ENCODE peak calls at places on chromosomes 3 and 15, in eight cellular contexts. One of them, this sample, is unnamed.

GRCh38 chr3:148748323-148748722 is 50.6 kb downstream of the AGTR1 start:
- DNase-seq in CD4-positive, alpha-beta memory T cell: no peak
- DNase-seq in NCI-H1105: no peak
- DNase-seq in stimulated activated CD4-positive, alpha-beta T cell treated with anti-CD3 and anti-CD28 coated beads, Interleukin-12 subunit alpha, Interleukin-12 subunit beta, amount 100 ng/mL, for 4 hours: no peak
- DNase-seq in substantia nigra: no peak
- DNase-seq in T-helper 2 cell: no peak
- DNase-seq in T-helper 1 cell: no peak
- DNase-seq in RPMI8226: no peak
- DNase-seq in this sample: peak; percentile 92

GRCh38 chr3:136750922-136751258 is 1.3 kb downstream of the STAG1 start:
- DNase-seq in CD4-positive, alpha-beta memory T cell: no peak
- DNase-seq in NCI-H1105: no peak
- DNase-seq in stimulated activated CD4-positive, alpha-beta T cell treated with anti-CD3 and anti-CD28 coated beads, Interleukin-12 subunit alpha, Interleukin-12 subunit beta, amount 100 ng/mL, for 4 hours: no peak
- DNase-seq in substantia nigra: no peak
- DNase-seq in T-helper 2 cell: no peak
- DNase-seq in T-helper 1 cell: no peak
- DNase-seq in RPMI8226: no peak
- DNase-seq in this sample: no peak

GRCh38 chr15:91356083-91356482 is 256.0 kb downstream of the SV2B start:
- DNase-seq in CD4-positive, alpha-beta memory T cell: no peak
- DNase-seq in NCI-H1105: no peak
- DNase-seq in stimulated activated CD4-positive, alpha-beta T cell treated with anti-CD3 and anti-CD28 coated beads, Interleukin-12 subunit alpha, Interleukin-12 subunit beta, amount 100 ng/mL, for 4 hours: no peak
- DNase-seq in substantia nigra: no peak
- DNase-seq in T-helper 2 cell: no peak
- DNase-seq in T-helper 1 cell: no peak
- DNase-seq in RPMI8226: no peak
- DNase-seq in this sample: no peak

GRCh38 chr3:132783152-132783551 is 60.9 kb upstream of the NPHP3 start:
- DNase-seq in CD4-positive, alpha-beta memory T cell: no peak
- DNase-seq in NCI-H1105: no peak
- DNase-seq in stimulated activated CD4-positive, alpha-beta T cell treated with anti-CD3 and anti-CD28 coated beads, Interleukin-12 subunit alpha, Interleukin-12 subunit beta, amount 100 ng/mL, for 4 hours: no peak
- DNase-seq in substantia nigra: no peak
- DNase-seq in T-helper 2 cell: no peak
- DNase-seq in T-helper 1 cell: no peak
- DNase-seq in RPMI8226: no peak
- DNase-seq in this sample: no peak

GRCh38 chr15:99106417-99107220 is 1.7 kb downstream of the SYNM start:
- DNase-seq in CD4-positive, alpha-beta memory T cell: peak; percentile 43
- DNase-seq in NCI-H1105: no peak
- DNase-seq in stimulated activated CD4-positive, alpha-beta T cell treated with anti-CD3 and anti-CD28 coated beads, Interleukin-12 subunit alpha, Interleukin-12 subunit beta, amount 100 ng/mL, for 4 hours: no peak
- DNase-seq in substantia nigra: no peak
- DNase-seq in T-helper 2 cell: no peak
- DNase-seq in T-helper 1 cell: peak; percentile 54
- DNase-seq in RPMI8226: peak; percentile 62
- DNase-seq in this sample: no peak

GRCh38 chr3:147244397-147244796 is 161.9 kb downstream of the ZIC4 start:
- DNase-seq in CD4-positive, alpha-beta memory T cell: no peak
- DNase-seq in NCI-H1105: no peak
- DNase-seq in stimulated activated CD4-positive, alpha-beta T cell treated with anti-CD3 and anti-CD28 coated beads, Interleukin-12 subunit alpha, Interleukin-12 subunit beta, amount 100 ng/mL, for 4 hours: no peak
- DNase-seq in substantia nigra: no peak
- DNase-seq in T-helper 2 cell: no peak
- DNase-seq in T-helper 1 cell: no peak
- DNase-seq in RPMI8226: no peak
- DNase-seq in this sample: no peak

GRCh38 chr15:66564136-66565041 is 1.4 kb downstream of the LCTL start:
- DNase-seq in CD4-positive, alpha-beta memory T cell: no peak
- DNase-seq in NCI-H1105: no peak
- DNase-seq in stimulated activated CD4-positive, alpha-beta T cell treated with anti-CD3 and anti-CD28 coated beads, Interleukin-12 subunit alpha, Interleukin-12 subunit beta, amount 100 ng/mL, for 4 hours: no peak
- DNase-seq in substantia nigra: no peak
- DNase-seq in T-helper 2 cell: no peak
- DNase-seq in T-helper 1 cell: no peak
- DNase-seq in RPMI8226: no peak
- DNase-seq in this sample: no peak

GRCh38 chr3:195872800-195873199 is 35.6 kb downstream of the TNK2 start:
- DNase-seq in CD4-positive, alpha-beta memory T cell: no peak
- DNase-seq in NCI-H1105: no peak
- DNase-seq in stimulated activated CD4-positive, alpha-beta T cell treated with anti-CD3 and anti-CD28 coated beads, Interleukin-12 subunit alpha, Interleukin-12 subunit beta, amount 100 ng/mL, for 4 hours: no peak
- DNase-seq in substantia nigra: no peak
- DNase-seq in T-helper 2 cell: no peak
- DNase-seq in T-helper 1 cell: no peak
- DNase-seq in RPMI8226: no peak
- DNase-seq in this sample: no peak

GRCh38 chr3:133413166-133414020 is 13.5 kb downstream of the BFSP2 start:
- DNase-seq in CD4-positive, alpha-beta memory T cell: no peak
- DNase-seq in NCI-H1105: no peak
- DNase-seq in stimulated activated CD4-positive, alpha-beta T cell treated with anti-CD3 and anti-CD28 coated beads, Interleukin-12 subunit alpha, Interleukin-12 subunit beta, amount 100 ng/mL, for 4 hours: no peak
- DNase-seq in substantia nigra: no peak
- DNase-seq in T-helper 2 cell: no peak
- DNase-seq in T-helper 1 cell: peak; percentile 7
- DNase-seq in RPMI8226: peak; percentile 45
- DNase-seq in this sample: peak; percentile 78

GRCh38 chr3:132284756-132285619 is 32.2 kb upstream of the ACP3 start:
- DNase-seq in CD4-positive, alpha-beta memory T cell: no peak
- DNase-seq in NCI-H1105: no peak
- DNase-seq in stimulated activated CD4-positive, alpha-beta T cell treated with anti-CD3 and anti-CD28 coated beads, Interleukin-12 subunit alpha, Interleukin-12 subunit beta, amount 100 ng/mL, for 4 hours: no peak
- DNase-seq in substantia nigra: no peak
- DNase-seq in T-helper 2 cell: no peak
- DNase-seq in T-helper 1 cell: no peak
- DNase-seq in RPMI8226: no peak
- DNase-seq in this sample: no peak

GRCh38 chr3:123813876-123814275 is 70.3 kb downstream of the MYLK start:
- DNase-seq in CD4-positive, alpha-beta memory T cell: no peak
- DNase-seq in NCI-H1105: no peak
- DNase-seq in stimulated activated CD4-positive, alpha-beta T cell treated with anti-CD3 and anti-CD28 coated beads, Interleukin-12 subunit alpha, Interleukin-12 subunit beta, amount 100 ng/mL, for 4 hours: no peak
- DNase-seq in substantia nigra: no peak
- DNase-seq in T-helper 2 cell: no peak
- DNase-seq in T-helper 1 cell: no peak
- DNase-seq in RPMI8226: no peak
- DNase-seq in this sample: peak; percentile 72

GRCh38 chr15:75455424-75455981 is 4.0 kb upstream of the SIN3A start:
- DNase-seq in CD4-positive, alpha-beta memory T cell: peak; percentile 85
- DNase-seq in NCI-H1105: peak; percentile 46
- DNase-seq in stimulated activated CD4-positive, alpha-beta T cell treated with anti-CD3 and anti-CD28 coated beads, Interleukin-12 subunit alpha, Interleukin-12 subunit beta, amount 100 ng/mL, for 4 hours: peak; percentile 87
- DNase-seq in substantia nigra: peak; percentile 54
- DNase-seq in T-helper 2 cell: peak; percentile 84
- DNase-seq in T-helper 1 cell: peak; percentile 87
- DNase-seq in RPMI8226: peak; percentile 97
- DNase-seq in this sample: peak; percentile 90

GRCh38 chr3:186287723-186288122 is 74.3 kb downstream of the DGKG start:
- DNase-seq in CD4-positive, alpha-beta memory T cell: no peak
- DNase-seq in NCI-H1105: no peak
- DNase-seq in stimulated activated CD4-positive, alpha-beta T cell treated with anti-CD3 and anti-CD28 coated beads, Interleukin-12 subunit alpha, Interleukin-12 subunit beta, amount 100 ng/mL, for 4 hours: no peak
- DNase-seq in substantia nigra: no peak
- DNase-seq in T-helper 2 cell: no peak
- DNase-seq in T-helper 1 cell: no peak
- DNase-seq in RPMI8226: no peak
- DNase-seq in this sample: no peak

GRCh38 chr15:41772720-41773331 is 1.5 kb upstream of the MAPKBP1 start:
- DNase-seq in CD4-positive, alpha-beta memory T cell: peak; percentile 74
- DNase-seq in NCI-H1105: peak; percentile 7
- DNase-seq in stimulated activated CD4-positive, alpha-beta T cell treated with anti-CD3 and anti-CD28 coated beads, Interleukin-12 subunit alpha, Interleukin-12 subunit beta, amount 100 ng/mL, for 4 hours: peak; percentile 23
- DNase-seq in substantia nigra: no peak
- DNase-seq in T-helper 2 cell: peak; percentile 48
- DNase-seq in T-helper 1 cell: peak; percentile 75
- DNase-seq in RPMI8226: peak; percentile 60
- DNase-seq in this sample: peak; percentile 83

GRCh38 chr3:46659285-46659684 is 34.2 kb downstream of the ALS2CL start:
- DNase-seq in CD4-positive, alpha-beta memory T cell: no peak
- DNase-seq in NCI-H1105: no peak
- DNase-seq in stimulated activated CD4-positive, alpha-beta T cell treated with anti-CD3 and anti-CD28 coated beads, Interleukin-12 subunit alpha, Interleukin-12 subunit beta, amount 100 ng/mL, for 4 hours: no peak
- DNase-seq in substantia nigra: no peak
- DNase-seq in T-helper 2 cell: no peak
- DNase-seq in T-helper 1 cell: no peak
- DNase-seq in RPMI8226: no peak
- DNase-seq in this sample: no peak

GRCh38 chr15:63093486-63094205 is 28.0 kb upstream of the LACTB start:
- DNase-seq in CD4-positive, alpha-beta memory T cell: peak; percentile 57
- DNase-seq in NCI-H1105: peak; percentile 77
- DNase-seq in stimulated activated CD4-positive, alpha-beta T cell treated with anti-CD3 and anti-CD28 coated beads, Interleukin-12 subunit alpha, Interleukin-12 subunit beta, amount 100 ng/mL, for 4 hours: peak; percentile 66
- DNase-seq in substantia nigra: peak; percentile 30
- DNase-seq in T-helper 2 cell: peak; percentile 43
- DNase-seq in T-helper 1 cell: peak; percentile 68
- DNase-seq in RPMI8226: peak; percentile 84
- DNase-seq in this sample: peak; percentile 91

GRCh38 chr3:170863768-170864167 is 6.2 kb downstream of the RPL22L1 start:
- DNase-seq in CD4-positive, alpha-beta memory T cell: no peak
- DNase-seq in NCI-H1105: no peak
- DNase-seq in stimulated activated CD4-positive, alpha-beta T cell treated with anti-CD3 and anti-CD28 coated beads, Interleukin-12 subunit alpha, Interleukin-12 subunit beta, amount 100 ng/mL, for 4 hours: no peak
- DNase-seq in substantia nigra: no peak
- DNase-seq in T-helper 2 cell: no peak
- DNase-seq in T-helper 1 cell: no peak
- DNase-seq in RPMI8226: no peak
- DNase-seq in this sample: no peak

GRCh38 chr3:76083992-76084391 is 298.6 kb upstream of the ZNF717 start:
- DNase-seq in CD4-positive, alpha-beta memory T cell: no peak
- DNase-seq in NCI-H1105: no peak
- DNase-seq in stimulated activated CD4-positive, alpha-beta T cell treated with anti-CD3 and anti-CD28 coated beads, Interleukin-12 subunit alpha, Interleukin-12 subunit beta, amount 100 ng/mL, for 4 hours: no peak
- DNase-seq in substantia nigra: no peak
- DNase-seq in T-helper 2 cell: no peak
- DNase-seq in T-helper 1 cell: no peak
- DNase-seq in RPMI8226: no peak
- DNase-seq in this sample: no peak

GRCh38 chr15:31501536-31502157 is 175.0 kb downstream of the KLF13 start:
- DNase-seq in CD4-positive, alpha-beta memory T cell: no peak
- DNase-seq in NCI-H1105: no peak
- DNase-seq in stimulated activated CD4-positive, alpha-beta T cell treated with anti-CD3 and anti-CD28 coated beads, Interleukin-12 subunit alpha, Interleukin-12 subunit beta, amount 100 ng/mL, for 4 hours: no peak
- DNase-seq in substantia nigra: no peak
- DNase-seq in T-helper 2 cell: no peak
- DNase-seq in T-helper 1 cell: no peak
- DNase-seq in RPMI8226: no peak
- DNase-seq in this sample: no peak